ENCODE peak calls at places on chromosomes 13 and 19, in eight cellular contexts. Z, F, Q, N, A, I, G and B are unnamed samples.

GRCh38 chr19:14497347-14497921 is 1.5 kb upstream of the GIPC1 start:
- DNase-seq in Q (peak; percentile 25), G (no peak), I (no peak), A (no peak), N (peak; percentile 33), F (no peak), Z (no peak), B (no peak)

GRCh38 chr13:75197803-75198202 is 284.2 kb downstream of the TBC1D4 start:
- DNase-seq in F (no peak), I (no peak), A (no peak), Q (no peak), N (no peak), G (no peak), Z (no peak), B (no peak)

GRCh38 chr19:38736036-38736412 is 8.2 kb downstream of the CAPN12 start:
- DNase-seq in A (no peak), N (peak; percentile 75), I (peak; percentile 74), F (no peak), G (peak; percentile 89), Q (peak; percentile 63), Z (no peak), B (peak; percentile 54)

GRCh38 chr19:46733693-46734240 is 12.1 kb upstream of the FKRP start:
- DNase-seq in I (no peak), F (no peak), G (no peak), A (no peak), N (no peak), Q (no peak), Z (no peak), B (no peak)

GRCh38 chr13:99087130-99087953 is 109.5 kb upstream of the DOCK9 start:
- DNase-seq in A (peak; percentile 85), I (peak; percentile 95), G (peak; percentile 93), Z (no peak), N (peak; percentile 94), F (peak; percentile 78), Q (peak; percentile 93), B (peak; percentile 92)

GRCh38 chr19:16374436-16374835 is 49.8 kb downstream of the KLF2 start:
- DNase-seq in Q (no peak), F (no peak), N (no peak), I (no peak), G (no peak), A (no peak), Z (no peak), B (no peak)

GRCh38 chr19:43957891-43958290 is 6.9 kb downstream of the ZNF221 start:
- DNase-seq in N (no peak), I (no peak), G (peak; percentile 9), F (no peak), Z (no peak), A (peak; percentile 86), Q (no peak), B (no peak)

GRCh38 chr13:87999141-87999765 is 328.1 kb downstream of the SLITRK5 start:
- DNase-seq in A (peak; percentile 44), Q (no peak), F (no peak), Z (no peak), N (no peak), G (no peak), I (no peak), B (no peak)

GRCh38 chr13:51912091-51912490 is 50.3 kb downstream of the CCDC70 start:
- DNase-seq in Q (no peak), F (no peak), G (no peak), Z (peak; percentile 72), A (no peak), I (no peak), N (no peak), B (no peak)

GRCh38 chr19:4559569-4559968 is at the start of gene SEMA6B:
- DNase-seq in Z (no peak), N (no peak), A (no peak), F (peak; percentile 37), G (peak; percentile 2), Q (peak; percentile 65), I (no peak), B (no peak)

GRCh38 chr19:11295665-11296245 is at the start of gene TSPAN16:
- DNase-seq in F (no peak), N (no peak), I (no peak), Z (no peak), A (no peak), G (no peak), Q (no peak), B (no peak)

GRCh38 chr13:107301724-107302374 is 733.9 kb upstream of the ARGLU1 start:
- DNase-seq in Q (no peak), Z (no peak), N (peak; percentile 2), G (no peak), A (peak; percentile 26), I (no peak), F (no peak), B (peak; percentile 73)

DNA sequence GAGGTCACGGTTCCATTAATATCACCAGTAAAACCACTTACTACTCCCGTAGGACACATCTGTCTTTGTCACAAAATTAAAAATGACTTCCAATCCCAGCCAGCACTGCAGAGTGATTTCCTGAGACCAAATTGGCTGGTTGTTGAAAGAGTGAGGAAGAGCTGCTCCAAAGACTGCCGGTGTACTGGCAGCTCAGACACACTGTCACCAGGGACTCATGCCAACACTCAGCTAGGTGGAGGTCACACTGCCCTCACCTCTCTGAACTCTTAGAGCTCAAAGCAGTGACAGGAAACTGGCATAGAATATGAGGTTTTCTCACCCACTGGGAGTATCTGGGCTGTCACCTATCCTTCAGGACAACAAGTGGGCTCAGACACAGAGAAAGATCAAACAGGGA is 52.1 kb downstream of the FLT1 start:
- DNase-seq in N (peak; percentile 41), A (no peak), F (no peak), Z (no peak), Q (peak; percentile 25), I (no peak), G (no peak), B (no peak)
- H3K4me1 ChIP-seq in N (peaks cover 6% of the 10 kb centered on the region), A (no peaks in the 10 kb centered on the region), F (no peaks in the 10 kb centered on the region), Z (no peaks in the 10 kb centered on the region), Q (no peaks in the 10 kb centered on the region), I (no peaks in the 10 kb centered on the region), G (no peaks in the 10 kb centered on the region), B (no peaks in the 10 kb centered on the region)

GRCh38 chr13:36914648-36915047 is 5.4 kb downstream of the SMAD9 start:
- DNase-seq in G (no peak), Z (no peak), N (peak; percentile 17), Q (no peak), A (no peak), I (no peak), F (no peak), B (no peak)
- H3K9me3 ChIP-seq in G (no peaks in the 10 kb centered on the region), Z (no peaks in the 10 kb centered on the region), N (no peaks in the 10 kb centered on the region), Q (no peaks in the 10 kb centered on the region), A (no peaks in the 10 kb centered on the region), I (no peaks in the 10 kb centered on the region), F (no peaks in the 10 kb centered on the region), B (no peaks in the 10 kb centered on the region)

DNA sequence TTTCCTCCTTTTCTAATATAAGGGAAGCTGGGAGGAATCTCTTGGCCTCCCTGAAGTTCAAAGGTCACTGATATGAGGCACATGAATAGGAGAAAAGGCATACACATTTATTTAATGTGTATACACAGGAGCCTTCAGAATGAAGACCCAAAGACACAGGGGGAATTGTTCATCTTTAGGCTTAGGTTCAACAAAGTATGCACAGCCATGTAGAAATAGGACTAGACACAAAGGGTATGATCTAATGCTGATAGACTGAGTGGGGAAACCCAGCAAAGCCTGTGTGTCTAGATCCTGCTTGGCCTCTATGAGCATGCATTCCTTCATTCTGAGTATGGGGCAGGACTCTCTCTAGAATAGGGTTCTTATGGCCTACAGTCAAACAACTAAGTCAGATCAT is 177.1 kb upstream of the RFC3 start:
- DNase-seq in F (no peak), I (no peak), Q (no peak), A (no peak), Z (no peak), G (no peak), N (no peak), B (no peak)
- H3K4me1 ChIP-seq in F (peaks cover 42% of the 10 kb centered on the region), I (no peaks in the 10 kb centered on the region), Q (peaks cover 43% of the 10 kb centered on the region), A (peaks cover 27% of the 10 kb centered on the region), Z (peaks cover 60% of the 10 kb centered on the region), G (peaks cover 32% of the 10 kb centered on the region), N (no peaks in the 10 kb centered on the region), B (no peaks in the 10 kb centered on the region)

GRCh38 chr19:56869886-56870285 is 29.4 kb upstream of the PEG3 start:
- DNase-seq in Q (no peak), G (no peak), A (no peak), Z (no peak), N (no peak), I (no peak), F (no peak), B (no peak)
- H3K9me3 ChIP-seq in Q (no peaks in the 10 kb centered on the region), G (no peaks in the 10 kb centered on the region), A (no peaks in the 10 kb centered on the region), Z (no peaks in the 10 kb centered on the region), N (no peaks in the 10 kb centered on the region), I (peaks cover under 1% of the 10 kb centered on the region), F (no peaks in the 10 kb centered on the region), B (no peaks in the 10 kb centered on the region)

GRCh38 chr19:2230807-2231533 is 5.2 kb downstream of the PLEKHJ1 start:
- DNase-seq in I (no peak), Q (peak; percentile 49), G (no peak), A (peak; percentile 51), F (no peak), Z (no peak), N (no peak), B (no peak)

GRCh38 chr19:2233601-2234280 is 2.4 kb downstream of the PLEKHJ1 start:
- DNase-seq in A (no peak), N (no peak), I (no peak), G (no peak), Q (no peak), F (no peak), Z (no peak), B (no peak)

GRCh38 chr19:2231621-2232221 is 4.4 kb downstream of the PLEKHJ1 start:
- DNase-seq in Z (no peak), A (no peak), Q (peak; percentile 53), N (no peak), I (no peak), F (no peak), G (no peak), B (peak; percentile 74)

GRCh38 chr19:2230029-2230531 is 6.0 kb downstream of the PLEKHJ1 start:
- DNase-seq in G (no peak), Q (no peak), F (no peak), I (no peak), Z (no peak), A (no peak), N (no peak), B (no peak)

DNA sequence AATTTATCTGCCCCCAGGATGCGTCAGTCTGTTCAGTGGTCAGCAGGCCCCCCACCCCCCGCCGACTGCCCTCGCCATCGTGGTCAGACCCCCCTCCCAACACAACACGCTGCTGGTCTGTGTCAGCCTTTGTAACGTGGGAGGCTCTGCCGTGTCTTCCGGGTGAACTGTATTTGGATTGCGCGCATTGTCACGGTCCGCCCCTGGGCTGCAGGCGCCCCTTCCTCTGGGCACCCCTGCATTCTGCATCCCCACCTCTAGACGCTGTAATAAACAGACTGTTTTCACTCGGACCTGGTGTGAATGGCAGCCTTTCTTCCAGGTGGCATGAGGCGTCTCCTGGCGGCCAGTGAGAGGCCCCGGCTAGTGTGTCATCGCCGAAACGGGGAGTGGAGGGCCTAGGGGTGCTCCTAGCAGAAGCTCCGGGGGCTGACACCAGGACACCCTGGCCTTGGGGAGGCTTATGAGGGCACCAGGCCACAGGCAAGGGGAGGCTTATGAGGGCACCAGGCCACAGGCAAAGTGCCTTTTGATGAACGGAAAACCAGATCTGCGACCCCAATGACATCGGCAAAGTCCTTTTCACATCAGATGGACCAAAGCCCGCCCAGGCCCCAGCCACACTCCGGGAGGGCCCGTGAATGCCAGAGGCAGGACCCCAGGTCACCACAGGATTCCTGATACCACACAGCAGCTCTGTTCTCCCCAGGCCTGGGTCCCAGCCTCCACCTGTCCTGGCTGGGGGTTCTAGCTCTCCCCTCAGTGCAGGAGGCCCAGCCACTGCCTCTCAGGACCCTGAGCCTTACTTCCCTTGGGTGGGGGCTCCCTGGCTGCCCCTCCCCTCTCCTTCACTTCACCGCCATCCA is 3.6 kb downstream of the PLEKHJ1 start:
- DNase-seq in Q (no peak), I (no peak), F (no peak), N (no peak), A (no peak), G (no peak), Z (no peak), B (no peak)
- H3K4me1 ChIP-seq in Q (peaks cover 19% of the 10 kb centered on the region), I (no peaks in the 10 kb centered on the region), F (peaks cover 50% of the 10 kb centered on the region), N (peaks cover 6% of the 10 kb centered on the region), A (peaks cover under 1% of the 10 kb centered on the region), G (peaks cover 15% of the 10 kb centered on the region), Z (peaks cover 29% of the 10 kb centered on the region), B (peaks cover 6% of the 10 kb centered on the region)